ENCODE peak calls at places on chromosomes 12 and 14, in eight cellular contexts. Z, I, S, A, U, Y, G and E are unnamed samples.

GRCh38 chr14:104977681-104978647 is at the start of gene AHNAK2:
- DNase-seq in Z (no peak), I (peak), S (peak), A (peak), U (peak), Y (peak), G (peak), E (peak)

GRCh38 chr12:53062011-53062961 is 12.4 kb downstream of the TNS2 start:
- DNase-seq in Z (no peak), I (no peak), S (no peak), A (no peak), U (no peak), Y (no peak), G (no peak), E (no peak)

GRCh38 chr14:50523271-50524041 is 8.9 kb downstream of the MAP4K5 start:
- DNase-seq in Z (no peak), I (no peak), S (no peak), A (no peak), U (peak), Y (no peak), G (no peak), E (no peak)

GRCh38 chr12:26691234-26691970 is 141.6 kb downstream of the ITPR2 start:
- DNase-seq in Z (no peak), I (peak), S (no peak), A (no peak), U (peak), Y (peak), G (no peak), E (peak)

GRCh38 chr12:79685068-79685467 is 5.7 kb downstream of the PAWR start:
- DNase-seq in Z (no peak), I (no peak), S (no peak), A (no peak), U (peak), Y (peak), G (no peak), E (no peak)

GRCh38 chr12:96471368-96472040 is 17.9 kb upstream of the CFAP54 start:
- DNase-seq in Z (no peak), I (no peak), S (no peak), A (no peak), U (peak), Y (peak), G (no peak), E (no peak)

GRCh38 chr12:62426095-62426488 is 40.5 kb upstream of the MON2 start:
- DNase-seq in Z (no peak), I (no peak), S (no peak), A (no peak), U (peak), Y (no peak), G (no peak), E (no peak)

GRCh38 chr12:4117386-4118016 is 156.1 kb upstream of the CCND2 start:
- DNase-seq in Z (no peak), I (no peak), S (no peak), A (peak), U (no peak), Y (no peak), G (no peak), E (no peak)

GRCh38 chr14:22487401-22487800 is 101.6 kb downstream of the DAD1 start:
- DNase-seq in Z (no peak), I (no peak), S (no peak), A (no peak), U (no peak), Y (no peak), G (no peak), E (no peak)

GRCh38 chr12:115926037-115926670 is 351.3 kb downstream of the MED13L start:
- DNase-seq in Z (no peak), I (no peak), S (no peak), A (no peak), U (no peak), Y (no peak), G (no peak), E (no peak)